ENCODE peak calls at places on chromosome 3, in seven cellular contexts. One of them, this sample, is unnamed.

GRCh38 chr3:49634736-49635135 is 39.4 kb upstream of the APEH start:
- DNase-seq in ovary: no peak
- DNase-seq in A549: no peak
- DNase-seq in GM12892: no peak
- DNase-seq in H1: no peak
- DNase-seq in Peyer's patch: no peak
- DNase-seq in GM12878: no peak
- DNase-seq in this sample: no peak

GRCh38 chr3:128650096-128651050 is at the start of gene RPN1:
- DNase-seq in Peyer's patch: peak; percentile 94
- DNase-seq in GM12892: peak; percentile 87
- DNase-seq in ovary: peak; percentile 96
- DNase-seq in H1: peak; percentile 57
- DNase-seq in A549: peak; percentile 63
- DNase-seq in GM12878: peak; percentile 74
- DNase-seq in this sample: peak; percentile 91

GRCh38 chr3:46883252-46884185 is 6.0 kb downstream of the PTH1R start:
- DNase-seq in GM12878: no peak
- DNase-seq in GM12892: peak; percentile 53
- DNase-seq in A549: no peak
- DNase-seq in ovary: no peak
- DNase-seq in Peyer's patch: no peak
- DNase-seq in H1: no peak
- DNase-seq in this sample: peak; percentile 63

GRCh38 chr3:177787279-177788041 is 590.2 kb upstream of the TBL1XR1 start:
- DNase-seq in Peyer's patch: no peak
- DNase-seq in A549: no peak
- DNase-seq in GM12878: no peak
- DNase-seq in ovary: no peak
- DNase-seq in H1: no peak
- DNase-seq in GM12892: no peak
- DNase-seq in this sample: no peak

GRCh38 chr3:150528359-150528797 is 17.9 kb downstream of the SERP1 start:
- DNase-seq in GM12892: no peak
- DNase-seq in Peyer's patch: no peak
- DNase-seq in GM12878: no peak
- DNase-seq in ovary: no peak
- DNase-seq in H1: no peak
- DNase-seq in A549: no peak
- DNase-seq in this sample: no peak

GRCh38 chr3:43345877-43346276 is 59.5 kb downstream of the SNRK start:
- DNase-seq in GM12878: no peak
- DNase-seq in A549: no peak
- DNase-seq in GM12892: no peak
- DNase-seq in H1: no peak
- DNase-seq in ovary: no peak
- DNase-seq in Peyer's patch: no peak
- DNase-seq in this sample: no peak

GRCh38 chr3:88219138-88219792 is 69.5 kb downstream of the C3orf38 start:
- DNase-seq in H1: no peak
- DNase-seq in GM12892: peak; percentile 27
- DNase-seq in GM12878: no peak
- DNase-seq in A549: peak; percentile 7
- DNase-seq in Peyer's patch: no peak
- DNase-seq in ovary: no peak
- DNase-seq in this sample: peak; percentile 25

GRCh38 chr3:132268956-132269355 is 48.3 kb upstream of the ACP3 start:
- DNase-seq in GM12892: no peak
- DNase-seq in GM12878: no peak
- DNase-seq in Peyer's patch: no peak
- DNase-seq in A549: no peak
- DNase-seq in H1: no peak
- DNase-seq in ovary: no peak
- DNase-seq in this sample: no peak

GRCh38 chr3:195904364-195904763 is 4.0 kb downstream of the TNK2 start:
- DNase-seq in GM12892: no peak
- DNase-seq in ovary: no peak
- DNase-seq in A549: no peak
- DNase-seq in Peyer's patch: no peak
- DNase-seq in H1: no peak
- DNase-seq in GM12878: no peak
- DNase-seq in this sample: no peak

GRCh38 chr3:169146112-169146665 is 517.3 kb downstream of the MECOM start:
- DNase-seq in ovary: no peak
- DNase-seq in H1: no peak
- DNase-seq in GM12878: no peak
- DNase-seq in GM12892: no peak
- DNase-seq in Peyer's patch: no peak
- DNase-seq in A549: peak; percentile 24
- DNase-seq in this sample: no peak

GRCh38 chr3:195061756-195062655 is 209.0 kb downstream of the XXYLT1 start:
- DNase-seq in H1: no peak
- DNase-seq in ovary: no peak
- DNase-seq in A549: no peak
- DNase-seq in GM12878: no peak
- DNase-seq in Peyer's patch: no peak
- DNase-seq in GM12892: no peak
- DNase-seq in this sample: no peak

GRCh38 chr3:42802876-42803799 is 1.2 kb downstream of the HIGD1A start:
- DNase-seq in GM12878: no peak
- DNase-seq in Peyer's patch: no peak
- DNase-seq in ovary: no peak
- DNase-seq in H1: no peak
- DNase-seq in GM12892: no peak
- DNase-seq in A549: peak; percentile 18
- DNase-seq in this sample: no peak

GRCh38 chr3:160448845-160449659 is 534 bp downstream of the TRIM59 start:
- DNase-seq in Peyer's patch: no peak
- DNase-seq in ovary: no peak
- DNase-seq in H1: no peak
- DNase-seq in GM12878: no peak
- DNase-seq in A549: no peak
- DNase-seq in GM12892: peak; percentile 45
- DNase-seq in this sample: peak; percentile 44

GRCh38 chr3:160447544-160447943 is 2.0 kb downstream of the TRIM59 start:
- DNase-seq in ovary: no peak
- DNase-seq in A549: no peak
- DNase-seq in H1: no peak
- DNase-seq in Peyer's patch: no peak
- DNase-seq in GM12878: no peak
- DNase-seq in GM12892: no peak
- DNase-seq in this sample: no peak

GRCh38 chr3:160450846-160451245 is 1.3 kb upstream of the TRIM59 start:
- DNase-seq in ovary: no peak
- DNase-seq in Peyer's patch: no peak
- DNase-seq in GM12878: no peak
- DNase-seq in GM12892: no peak
- DNase-seq in H1: no peak
- DNase-seq in A549: no peak
- DNase-seq in this sample: no peak

GRCh38 chr3:160451602-160452001 is 2.0 kb upstream of the TRIM59 start:
- DNase-seq in H1: no peak
- DNase-seq in Peyer's patch: no peak
- DNase-seq in A549: no peak
- DNase-seq in ovary: no peak
- DNase-seq in GM12878: no peak
- DNase-seq in GM12892: no peak
- DNase-seq in this sample: no peak

DNA sequence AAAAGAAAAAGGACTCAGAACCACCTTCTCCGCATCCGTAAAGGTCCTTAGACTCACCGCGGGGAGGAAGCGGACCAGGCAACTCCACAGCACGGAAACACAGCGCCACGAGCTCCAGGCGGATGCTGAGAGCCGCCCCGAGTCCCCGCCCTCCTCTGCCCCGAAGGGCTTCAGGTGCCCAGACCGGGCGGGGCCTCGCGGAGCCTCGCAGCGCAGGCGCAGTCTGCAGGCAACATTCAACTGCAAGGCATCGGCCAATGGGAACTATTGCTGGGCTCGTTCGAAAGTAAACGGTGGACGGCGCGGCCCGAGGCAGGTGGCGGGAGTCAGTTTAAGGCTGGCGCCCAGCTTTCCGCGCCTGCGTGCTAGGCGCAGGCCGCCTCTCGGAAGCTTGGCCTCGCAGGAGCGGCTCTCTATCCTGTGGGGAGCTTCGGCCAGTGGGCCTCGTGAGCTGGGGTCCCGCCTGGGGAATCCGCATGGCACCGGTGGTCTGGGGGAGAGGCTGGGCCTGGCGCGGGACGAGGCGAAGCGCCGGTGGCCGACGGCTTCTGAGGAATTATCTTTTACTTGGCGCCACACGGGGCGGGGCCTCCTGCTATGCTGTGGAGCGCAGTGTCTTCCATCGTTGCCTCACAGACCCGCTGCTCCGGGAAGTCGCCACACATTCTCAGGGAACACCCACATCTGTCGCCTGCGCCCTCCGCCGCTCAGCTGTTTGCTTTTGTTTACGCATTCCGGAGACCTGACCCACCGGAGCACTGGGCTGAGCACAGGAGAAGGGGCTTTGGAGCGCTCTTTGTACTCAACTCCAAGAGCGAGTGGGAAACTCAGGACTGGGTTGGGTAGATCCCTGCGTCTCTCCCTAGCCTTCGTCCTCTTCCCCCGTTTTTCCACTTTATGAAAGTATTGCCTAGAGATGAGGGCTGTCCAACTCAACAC is at the start of gene TRIM59:
- DNase-seq in GM12878: peak; percentile 96
- DNase-seq in GM12892: peak; percentile 98
- DNase-seq in ovary: peak; percentile 81
- DNase-seq in Peyer's patch: peak; percentile 93
- DNase-seq in A549: peak; percentile 99
- DNase-seq in H1: peak; percentile 97
- DNase-seq in this sample: peak; percentile 99
- TF ChIP-seq POLR2A in GM12878: peak; percentile 99
- TF ChIP-seq POLR2A in GM12892: peak; percentile 92
- TF ChIP-seq POLR2A in ovary: no peak
- TF ChIP-seq POLR2A in Peyer's patch: peak; percentile 63
- TF ChIP-seq POLR2A in A549: peak; percentile 74
- TF ChIP-seq POLR2A in H1: peak; percentile 87
- TF ChIP-seq POLR2A in this sample: peak; percentile 92

DNA sequence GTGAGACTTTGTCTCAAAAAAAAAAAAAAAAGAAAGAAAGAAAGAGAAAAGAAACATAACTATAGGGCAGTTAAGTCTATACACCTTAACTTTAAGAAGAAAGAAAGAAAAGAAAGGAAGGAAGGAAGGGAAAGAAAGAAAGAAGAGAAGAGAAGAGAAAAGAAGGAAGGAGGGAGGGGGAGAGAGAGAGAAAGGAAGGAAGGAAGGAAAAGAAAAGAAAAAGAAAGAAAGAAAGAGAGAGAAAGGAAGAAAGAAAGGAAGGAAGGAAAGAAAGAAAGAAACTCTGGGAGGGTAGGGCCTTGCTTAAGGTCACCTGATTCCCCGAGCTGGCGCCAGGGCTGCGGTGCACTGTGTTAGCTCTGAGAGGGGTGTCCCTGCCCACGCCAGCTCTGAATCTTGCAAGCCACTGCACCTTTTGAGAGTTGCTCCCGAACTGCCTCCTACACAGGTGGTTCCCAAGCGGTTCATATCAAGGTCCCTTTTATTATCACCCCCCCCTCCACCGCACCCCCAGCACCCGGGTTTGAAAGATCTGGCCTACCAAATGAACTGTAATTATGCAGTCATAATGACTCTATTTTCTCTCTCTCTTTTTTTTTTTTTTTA is 39.2 kb upstream of the VPS8 start:
- DNase-seq in GM12878: no peak
- DNase-seq in ovary: no peak
- DNase-seq in H1: no peak
- DNase-seq in Peyer's patch: no peak
- DNase-seq in A549: no peak
- DNase-seq in GM12892: no peak
- DNase-seq in this sample: no peak
- TF ChIP-seq POLR2A in GM12878: no peak
- TF ChIP-seq POLR2A in ovary: no peak
- TF ChIP-seq POLR2A in H1: no peak
- TF ChIP-seq POLR2A in Peyer's patch: no peak
- TF ChIP-seq POLR2A in A549: no peak
- TF ChIP-seq POLR2A in GM12892: no peak
- TF ChIP-seq POLR2A in this sample: no peak

GRCh38 chr3:9794400-9794799 is 1.5 kb downstream of the ARPC4 start:
- DNase-seq in GM12878: no peak
- DNase-seq in Peyer's patch: no peak
- DNase-seq in A549: no peak
- DNase-seq in H1: no peak
- DNase-seq in ovary: no peak
- DNase-seq in GM12892: no peak
- DNase-seq in this sample: no peak
- TF ChIP-seq POLR2A in GM12878: no peak
- TF ChIP-seq POLR2A in Peyer's patch: no peak
- TF ChIP-seq POLR2A in A549: no peak
- TF ChIP-seq POLR2A in H1: no peak
- TF ChIP-seq POLR2A in ovary: no peak
- TF ChIP-seq POLR2A in GM12892: no peak
- TF ChIP-seq POLR2A in this sample: peak; percentile 20

DNA sequence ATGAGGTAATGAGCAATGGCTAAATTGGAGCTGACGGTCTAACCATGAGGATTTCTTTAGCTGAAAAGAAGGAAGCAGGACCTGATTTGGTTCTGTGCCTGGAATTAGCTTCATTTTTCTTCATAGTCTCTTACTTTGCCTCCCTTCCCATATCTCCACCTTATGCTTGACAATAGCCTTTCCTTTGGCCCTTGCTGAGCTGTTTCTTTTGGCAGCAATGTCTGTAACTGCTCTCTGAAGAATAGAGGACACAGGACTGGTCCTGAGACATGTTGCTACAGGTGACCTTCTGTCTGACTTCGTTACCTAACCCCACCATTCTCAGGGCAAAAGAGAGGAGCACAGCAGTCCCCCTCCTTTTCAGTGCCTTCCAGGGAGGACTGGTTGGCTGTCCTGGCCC is 122.4 kb downstream of the SSR3 start:
- DNase-seq in A549: no peak
- DNase-seq in Peyer's patch: no peak
- DNase-seq in GM12892: no peak
- DNase-seq in GM12878: no peak
- DNase-seq in H1: no peak
- DNase-seq in ovary: no peak
- DNase-seq in this sample: no peak
- TF ChIP-seq POLR2A in A549: no peak
- TF ChIP-seq POLR2A in Peyer's patch: no peak
- TF ChIP-seq POLR2A in GM12892: no peak
- TF ChIP-seq POLR2A in GM12878: no peak
- TF ChIP-seq POLR2A in H1: no peak
- TF ChIP-seq POLR2A in ovary: no peak
- TF ChIP-seq POLR2A in this sample: no peak

GRCh38 chr3:187750041-187750512 is 4.8 kb upstream of the BCL6 start:
- DNase-seq in A549: peak; percentile 16
- DNase-seq in H1: no peak
- DNase-seq in Peyer's patch: peak; percentile 33
- DNase-seq in GM12878: no peak
- DNase-seq in ovary: no peak
- DNase-seq in GM12892: no peak
- DNase-seq in this sample: no peak
- TF ChIP-seq POLR2A in A549: no peak
- TF ChIP-seq POLR2A in H1: peak; percentile 66
- TF ChIP-seq POLR2A in Peyer's patch: peak; percentile 33
- TF ChIP-seq POLR2A in GM12878: no peak
- TF ChIP-seq POLR2A in ovary: no peak
- TF ChIP-seq POLR2A in GM12892: no peak
- TF ChIP-seq POLR2A in this sample: no peak